ENCODE peak calls at places on chromosomes 16 and 17, in five cellular contexts. O is DMS79 treated with DMSO at 0.1 percent for 48 hours; W is CD4-positive, alpha-beta T cell; Z is NCI-H2107; Q is cerebellum. X is an unnamed sample.

GRCh38 chr17:42744283-42744805 is 496 bp downstream of the EZH1 start:
- DNase-seq in O (peak), W (peak), Z (no peak), Q (peak), X (no peak)

GRCh38 chr16:14015948-14016347 is 55.2 kb upstream of the MRTFB start:
- DNase-seq in O (no peak), W (no peak), Z (no peak), Q (no peak), X (peak)

GRCh38 chr16:81585785-81586184 is 141.2 kb downstream of the CMIP start:
- DNase-seq in O (no peak), W (no peak), Z (no peak), Q (no peak), X (no peak)

GRCh38 chr17:29159286-29159860 is 20.8 kb downstream of the MYO18A start:
- DNase-seq in O (no peak), W (no peak), Z (no peak), Q (no peak), X (no peak)

GRCh38 chr17:77110006-77110374 is 30.8 kb upstream of the SEC14L1 start:
- DNase-seq in O (no peak), W (no peak), Z (no peak), Q (no peak), X (no peak)

GRCh38 chr17:628507-628941 is 86.1 kb downstream of the VPS53 start:
- DNase-seq in O (no peak), W (no peak), Z (no peak), Q (no peak), X (no peak)

GRCh38 chr16:75462804-75463203 is 1.7 kb downstream of the TMEM170A start:
- DNase-seq in O (no peak), W (no peak), Z (no peak), Q (no peak), X (no peak)

GRCh38 chr16:55264949-55265348 is 59.1 kb upstream of the IRX6 start:
- DNase-seq in O (no peak), W (no peak), Z (no peak), Q (peak), X (peak)

GRCh38 chr17:78257810-78258322 is 26.4 kb downstream of the TMEM235 start:
- DNase-seq in O (no peak), W (no peak), Z (no peak), Q (no peak), X (no peak)

GRCh38 chr17:51909971-51910370 is 248.5 kb downstream of the CA10 start:
- DNase-seq in O (no peak), W (no peak), Z (no peak), Q (no peak), X (no peak)